ENCODE peak calls at places on chromosomes 3 and 15, in four cellular contexts. T is stimulated activated CD8-positive, alpha-beta memory T cell treated with anti-CD3 and anti-CD28 coated beads, Interleukin-2, amount 100 ng/mL, for 1 hour; V is fibroblast of the conjunctiva; Y is IMR-90. H is an unnamed sample.

GRCh38 chr3:154184582-154184981 is 63.4 kb downstream of the ARHGEF26 start:
- DNase-seq in T (no peak), V (no peak), Y (no peak), H (no peak)

GRCh38 chr3:71011565-71012287 is 571.8 kb downstream of the FOXP1 start:
- DNase-seq in T (no peak), V (no peak), Y (peak), H (no peak)

GRCh38 chr3:37642959-37643598 is 218.6 kb upstream of the CTDSPL start:
- DNase-seq in T (no peak), V (no peak), Y (no peak), H (no peak)

GRCh38 chr3:16897254-16897926 is 12.6 kb downstream of the PLCL2 start:
- DNase-seq in T (no peak), V (no peak), Y (peak), H (no peak)

GRCh38 chr3:177245257-177245656 is 48.0 kb upstream of the TBL1XR1 start:
- DNase-seq in T (no peak), V (no peak), Y (no peak), H (no peak)

GRCh38 chr3:194333212-194333980 is 17.7 kb downstream of the CPN2 start:
- DNase-seq in T (peak), V (peak), Y (peak), H (no peak)

GRCh38 chr3:147493666-147494065 is 84.5 kb downstream of the ZIC1 start:
- DNase-seq in T (no peak), V (no peak), Y (no peak), H (no peak)

GRCh38 chr3:58063424-58063823 is 55.2 kb downstream of the FLNB start:
- DNase-seq in T (no peak), V (no peak), Y (peak), H (no peak)

GRCh38 chr3:195526492-195526891 is 16.6 kb downstream of the PPP1R2 start:
- DNase-seq in T (no peak), V (no peak), Y (no peak), H (no peak)

GRCh38 chr3:10939556-10939955 is 53.0 kb upstream of the SLC6A1 start:
- DNase-seq in T (no peak), V (no peak), Y (no peak), H (no peak)

GRCh38 chr3:18127181-18127863 is 297.8 kb downstream of the SATB1 start:
- DNase-seq in T (no peak), V (no peak), Y (no peak), H (no peak)

GRCh38 chr3:54698059-54698458 is 229.8 kb downstream of the LRTM1 start:
- DNase-seq in T (no peak), V (no peak), Y (no peak), H (no peak)

GRCh38 chr3:5186854-5187151 is 704 bp upstream of the EDEM1 start:
- DNase-seq in T (no peak), V (no peak), Y (peak), H (no peak)

GRCh38 chr15:63974036-63974435 is 72.2 kb downstream of the DAPK2 start:
- DNase-seq in T (no peak), V (no peak), Y (no peak), H (no peak)

GRCh38 chr3:59480486-59480995 is 430.7 kb upstream of the CFAP20DC start:
- DNase-seq in T (no peak), V (peak), Y (peak), H (no peak)

GRCh38 chr3:88180398-88180999 is 30.7 kb downstream of the C3orf38 start:
- DNase-seq in T (no peak), V (peak), Y (peak), H (no peak)

GRCh38 chr3:42814914-42815507 is 5.8 kb downstream of the ACKR2 start:
- DNase-seq in T (no peak), V (no peak), Y (no peak), H (no peak)

GRCh38 chr15:55588070-55588817 is at the start of gene PYGO1:
- DNase-seq in T (no peak), V (peak), Y (peak), H (no peak)

GRCh38 chr3:189222927-189223706 is 51.3 kb downstream of the TPRG1 start:
- DNase-seq in T (no peak), V (no peak), Y (no peak), H (no peak)

GRCh38 chr3:99232696-99233095 is 331.2 kb upstream of the DCBLD2 start:
- DNase-seq in T (no peak), V (no peak), Y (peak), H (no peak)

GRCh38 chr3:105775368-105775767 is 93.4 kb downstream of the CBLB start:
- DNase-seq in T (no peak), V (no peak), Y (no peak), H (no peak)

GRCh38 chr3:196563721-196564225 is 4.6 kb downstream of the WDR53 start:
- DNase-seq in T (no peak), V (no peak), Y (peak), H (peak)

GRCh38 chr3:188233320-188233719 is 79.4 kb downstream of the LPP start:
- DNase-seq in T (no peak), V (no peak), Y (peak), H (no peak)

GRCh38 chr15:96326551-96327154 is 3.8 kb upstream of the NR2F2 start:
- DNase-seq in T (no peak), V (no peak), Y (no peak), H (no peak)

GRCh38 chr3:196793224-196793623 is 53.6 kb downstream of the PAK2 start:
- DNase-seq in T (no peak), V (no peak), Y (peak), H (no peak)

GRCh38 chr3:37694236-37694635 is 167.4 kb upstream of the CTDSPL start:
- DNase-seq in T (no peak), V (no peak), Y (no peak), H (no peak)

GRCh38 chr15:50229336-50229735 is 36.2 kb downstream of the HDC start:
- DNase-seq in T (no peak), V (no peak), Y (no peak), H (no peak)

GRCh38 chr3:135756016-135756695 is 209.4 kb upstream of the PPP2R3A start:
- DNase-seq in T (no peak), V (no peak), Y (no peak), H (no peak)

GRCh38 chr3:5226783-5227182 is 39.3 kb downstream of the EDEM1 start:
- DNase-seq in T (no peak), V (peak), Y (peak), H (no peak)

GRCh38 chr3:11532865-11533490 is 110.7 kb downstream of the VGLL4 start:
- DNase-seq in T (no peak), V (no peak), Y (peak), H (no peak)

GRCh38 chr3:134430950-134431445 is 54.8 kb downstream of the ANAPC13 start:
- DNase-seq in T (no peak), V (no peak), Y (peak), H (no peak)

GRCh38 chr3:43736558-43736995 is 45.8 kb downstream of the ABHD5 start:
- DNase-seq in T (no peak), V (no peak), Y (peak), H (no peak)

GRCh38 chr3:139198929-139199328 is 144.9 kb upstream of the MRPS22 start:
- DNase-seq in T (no peak), V (no peak), Y (peak), H (no peak)

GRCh38 chr3:120448707-120449650 is 1.8 kb downstream of the FSTL1 start:
- DNase-seq in T (no peak), V (no peak), Y (peak), H (no peak)

GRCh38 chr3:138442433-138442832 is 8.0 kb downstream of the ESYT3 start:
- DNase-seq in T (no peak), V (peak), Y (peak), H (no peak)

GRCh38 chr15:56794150-56794922 is 61.0 kb upstream of the ZNF280D start:
- DNase-seq in T (no peak), V (no peak), Y (peak), H (no peak)

GRCh38 chr3:194395201-194395600 is 3.9 kb downstream of the GP5 start:
- DNase-seq in T (no peak), V (no peak), Y (peak), H (no peak)

H was measured in activated CD4-positive, CD25-positive, alpha-beta regulatory T cell.